ENCODE peak calls at places on chromosomes 1 and 21, in ten cellular contexts. O is AG09319; N is HepG2; S is NAMALWA; W is PC-3; D is CD4-positive, alpha-beta T cell; Z is non-pigmented ciliary epithelial cell; B is prostate gland; F is GM12892; G is activated CD4-positive, alpha-beta T cell treated with anti-CD3 and anti-CD28 coated beads for 1 hour. Q is an unnamed sample.

GRCh38 chr1:219763321-219763720 is 150.4 kb upstream of the ZC3H11B start:
- DNase-seq in W (no peak), G (no peak), N (no peak), F (no peak), Z (no peak), S (no peak), D (no peak), O (no peak), B (no peak), Q (no peak)

GRCh38 chr1:181104790-181105133 is 16.3 kb downstream of the IER5 start:
- DNase-seq in Z (no peak), N (peak), O (no peak), D (peak), B (no peak), S (peak), F (no peak), W (no peak), G (peak), Q (peak)

GRCh38 chr1:59012378-59012777 is 228.5 kb upstream of the JUN start:
- DNase-seq in B (no peak), D (no peak), W (no peak), N (no peak), G (no peak), O (no peak), F (no peak), Z (no peak), S (no peak), Q (no peak)

GRCh38 chr1:231072502-231072901 is 32.4 kb upstream of the FAM89A start:
- DNase-seq in F (no peak), B (no peak), O (no peak), D (no peak), G (no peak), N (no peak), W (no peak), Z (no peak), S (no peak), Q (no peak)

GRCh38 chr1:245837741-245838140 is 669.3 kb downstream of the SMYD3 start:
- DNase-seq in N (no peak), B (no peak), Z (no peak), S (no peak), D (no peak), W (peak), O (no peak), F (no peak), G (no peak), Q (no peak)

GRCh38 chr1:229862017-229862774 is 204.8 kb upstream of the GALNT2 start:
- DNase-seq in W (no peak), D (no peak), O (no peak), S (no peak), F (no peak), Z (no peak), B (no peak), G (no peak), N (no peak), Q (no peak)

GRCh38 chr21:36437745-36438128 is 42.2 kb downstream of the CLDN14 start:
- DNase-seq in O (peak), Z (peak), D (no peak), W (peak), S (no peak), G (no peak), B (no peak), N (no peak), F (no peak), Q (no peak)

GRCh38 chr1:236140705-236141446 is 1.5 kb upstream of the GPR137B start:
- DNase-seq in F (no peak), D (no peak), O (no peak), G (no peak), Z (no peak), W (no peak), S (no peak), N (no peak), B (no peak), Q (no peak)

GRCh38 chr21:17451364-17451869 is 61.4 kb upstream of the CXADR start:
- DNase-seq in W (peak), B (no peak), D (no peak), F (no peak), N (peak), S (no peak), Z (peak), O (no peak), G (no peak), Q (no peak)

GRCh38 chr1:163203561-163203960 is 845 bp upstream of the RGS5 start:
- DNase-seq in N (no peak), O (no peak), S (no peak), W (no peak), Z (no peak), B (no peak), F (no peak), G (no peak), D (no peak), Q (no peak)

GRCh38 chr1:193190096-193190744 is 3.8 kb upstream of the B3GALT2 start:
- DNase-seq in O (no peak), D (no peak), W (no peak), B (no peak), S (no peak), G (no peak), F (no peak), Z (no peak), N (no peak), Q (no peak)

GRCh38 chr1:67336157-67336556 is 28.5 kb downstream of the IL12RB2 start:
- DNase-seq in N (no peak), Z (no peak), D (no peak), G (no peak), W (no peak), O (no peak), F (no peak), S (no peak), B (no peak), Q (no peak)

GRCh38 chr1:88979054-88979748 is 13.2 kb downstream of the KYAT3 start:
- DNase-seq in G (no peak), F (no peak), B (no peak), Z (peak), S (no peak), W (peak), D (no peak), N (no peak), O (no peak), Q (no peak)

GRCh38 chr1:95021794-95022193 is 51.0 kb downstream of the ALG14 start:
- DNase-seq in F (no peak), N (no peak), B (no peak), Z (no peak), G (no peak), O (no peak), S (no peak), W (no peak), D (no peak), Q (no peak)

GRCh38 chr1:103171041-103171590 is 62.8 kb upstream of the COL11A1 start:
- DNase-seq in F (no peak), Z (no peak), O (no peak), W (no peak), B (no peak), D (no peak), N (no peak), G (no peak), S (no peak), Q (no peak)

GRCh38 chr1:42403880-42404400 is 23.3 kb downstream of the RIMKLA start:
- DNase-seq in B (no peak), G (no peak), F (no peak), O (no peak), W (peak), D (no peak), S (peak), Z (no peak), N (no peak), Q (no peak)

GRCh38 chr1:186292875-186293274 is 82.2 kb downstream of the TPR start:
- DNase-seq in Z (no peak), F (no peak), G (no peak), B (no peak), W (no peak), N (no peak), S (no peak), D (no peak), O (no peak), Q (no peak)

GRCh38 chr1:236207121-236207520 is 64.8 kb downstream of the GPR137B start:
- DNase-seq in Z (no peak), F (no peak), S (no peak), W (no peak), B (no peak), D (no peak), N (no peak), G (no peak), O (no peak), Q (no peak)

GRCh38 chr1:1307261-1307907 is 346 bp downstream of the ACAP3 start:
- DNase-seq in S (no peak), D (no peak), G (no peak), W (peak), N (no peak), F (no peak), Z (no peak), B (no peak), O (no peak), Q (no peak)